ENCODE peak calls at places on chromosomes 16 and 17, in seven cellular contexts. X, N, C, T, I, B and K are unnamed samples. For H3K4me1 and H3K36me3, the result is how much of the 10 kb centered on the place peaks cover.

GRCh38 chr17:73323622-73324455 is 12.0 kb upstream of the CDC42EP4 start:
- DNase-seq in I (peak), B (no peak), T (no peak), X (no peak), N (peak), C (peak), K (no peak)

GRCh38 chr17:74742153-74742515 is 5.1 kb downstream of the RAB37 start:
- DNase-seq in T (no peak), N (no peak), B (no peak), I (no peak), C (peak), X (no peak), K (no peak)

GRCh38 chr16:53768593-53768992 is 64.6 kb downstream of the FTO start:
- DNase-seq in N (no peak), X (peak), T (no peak), C (peak), I (no peak), B (no peak), K (no peak)

GRCh38 chr17:6536053-6536452 is 20.3 kb downstream of the PITPNM3 start:
- DNase-seq in X (no peak), I (no peak), B (no peak), N (no peak), T (no peak), C (no peak), K (no peak)

GRCh38 chr16:89855986-89856385 is 17.4 kb upstream of the TCF25 start:
- DNase-seq in T (no peak), I (no peak), X (no peak), N (no peak), B (no peak), C (no peak), K (no peak)

GRCh38 chr17:17180141-17180603 is 26.0 kb downstream of the PLD6 start:
- DNase-seq in T (no peak), X (no peak), I (no peak), B (no peak), N (no peak), C (no peak), K (peak)

GRCh38 chr17:29341726-29342125 is 47.8 kb upstream of the NUFIP2 start:
- DNase-seq in N (no peak), X (no peak), C (peak), I (no peak), B (no peak), T (no peak), K (no peak)

GRCh38 chr16:12410842-12411490 is 392.7 kb downstream of the CPPED1 start:
- DNase-seq in N (no peak), I (no peak), T (no peak), C (no peak), X (no peak), B (no peak), K (no peak)

GRCh38 chr16:56303066-56303705 is 111.9 kb downstream of the GNAO1 start:
- DNase-seq in X (no peak), B (no peak), N (no peak), C (no peak), T (no peak), I (no peak), K (no peak)

GRCh38 chr17:44039829-44040635 is 25.3 kb upstream of the TMEM101 start:
- DNase-seq in N (no peak), X (no peak), I (no peak), C (peak), T (no peak), B (no peak), K (no peak)

GRCh38 chr16:55809851-55810250 is 23.0 kb downstream of the CES1 start:
- DNase-seq in X (no peak), B (no peak), C (no peak), N (no peak), T (no peak), I (no peak), K (no peak)

GRCh38 chr17:48002920-48003685 is 32.2 kb downstream of the CDK5RAP3 start:
- DNase-seq in C (no peak), B (peak), N (no peak), I (peak), T (no peak), X (no peak), K (no peak)

GRCh38 chr16:82684246-82684645 is 57.5 kb downstream of the CDH13 start:
- DNase-seq in X (no peak), T (no peak), B (no peak), I (no peak), C (peak), N (no peak), K (no peak)

GRCh38 chr16:704552-705380 is 835 bp downstream of the FBXL16 start:
- DNase-seq in I (peak), T (no peak), N (no peak), B (peak), C (no peak), X (no peak), K (no peak)

GRCh38 chr16:54080524-54081008 is 206.0 kb downstream of the IRX3 start:
- DNase-seq in B (no peak), T (no peak), X (no peak), N (no peak), C (peak), I (no peak), K (no peak)

GRCh38 chr17:74089869-74090464 is 113.5 kb upstream of the RPL38 start:
- DNase-seq in N (peak), X (peak), C (no peak), T (no peak), B (peak), I (peak), K (no peak)

GRCh38 chr17:49691086-49691676 is 13.3 kb upstream of the SPOP start:
- DNase-seq in C (no peak), T (no peak), X (no peak), I (no peak), B (no peak), N (no peak), K (peak)

GRCh38 chr16:55261301-55261700 is 62.7 kb upstream of the IRX6 start:
- DNase-seq in I (no peak), B (no peak), X (no peak), C (no peak), T (no peak), N (no peak), K (no peak)

GRCh38 chr17:64608571-64608981 is 53.5 kb downstream of the SMURF2 start:
- DNase-seq in T (no peak), B (no peak), C (peak), X (no peak), I (no peak), N (no peak), K (no peak)

GRCh38 chr17:60840456-60840855 is 162.8 kb downstream of the BCAS3 start:
- DNase-seq in N (no peak), X (no peak), I (no peak), C (peak), B (no peak), T (no peak), K (no peak)

GRCh38 chr16:10883004-10883403 is 6.0 kb downstream of the CIITA start:
- DNase-seq in X (peak), T (no peak), I (no peak), N (no peak), C (no peak), B (no peak), K (no peak)

GRCh38 chr17:50177983-50178834 is 12.4 kb downstream of the SGCA start:
- DNase-seq in T (peak), C (peak), N (peak), X (peak), B (peak), I (peak), K (peak)

GRCh38 chr17:181213-182163 is at the start of gene DOC2B:
- DNase-seq in B (peak), N (peak), X (peak), C (peak), T (no peak), I (peak), K (peak)

GRCh38 chr16:77971306-77972131 is 50.8 kb upstream of the CLEC3A start:
- DNase-seq in I (peak), N (peak), T (peak), B (peak), X (peak), C (peak), K (peak)

GRCh38 chr16:48340054-48340453 is 45.2 kb downstream of the SIAH1 start:
- DNase-seq in N (no peak), C (no peak), T (no peak), X (no peak), I (no peak), B (no peak), K (no peak)

GRCh38 chr17:2002767-2003329 is 22.3 kb downstream of the RTN4RL1 start:
- DNase-seq in I (no peak), N (no peak), C (no peak), X (no peak), T (no peak), B (no peak), K (no peak)

GRCh38 chr16:86990451-86990850 is 326.7 kb downstream of the C16orf95 start:
- DNase-seq in I (no peak), X (no peak), B (no peak), T (no peak), C (no peak), N (no peak), K (no peak)

GRCh38 chr17:13600475-13601316 is 1.0 kb downstream of the HS3ST3A1 start:
- DNase-seq in I (peak), C (peak), B (peak), N (peak), T (no peak), X (no peak), K (peak)

GRCh38 chr17:6936370-6937028 is 59.4 kb upstream of the ALOX12 start:
- DNase-seq in I (peak), X (no peak), C (peak), N (no peak), T (peak), B (no peak), K (no peak)

DNA sequence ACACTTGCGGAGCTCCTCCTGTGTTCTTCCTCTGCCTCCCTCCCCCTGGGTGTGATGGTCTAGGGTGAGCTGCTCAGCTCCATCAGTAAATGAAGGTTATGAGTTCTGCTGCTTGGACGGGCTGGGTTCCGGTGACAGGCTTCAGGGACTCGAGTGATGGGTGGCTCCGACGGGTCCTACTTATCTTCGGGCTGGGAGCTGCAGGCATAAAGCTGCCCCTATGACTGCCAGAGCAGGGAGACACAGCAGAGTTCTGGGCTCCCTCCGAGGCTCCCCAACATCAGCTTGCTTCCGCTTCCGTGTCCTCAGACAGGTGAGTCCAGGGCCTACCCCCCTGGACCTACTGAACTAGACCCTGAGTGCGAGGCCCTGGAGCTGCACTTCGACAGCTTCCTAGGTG is 11.3 kb upstream of the MLKL start:
- DNase-seq in N (no peak), X (no peak), C (no peak), T (no peak), I (no peak), B (no peak), K (no peak)
- H3K4me1 ChIP-seq in N (under half), X (under half), C (under half), T (under half), I (under half), B (under half), K (under half)

GRCh38 chr17:59219370-59219769 is 941 bp upstream of the GDPD1 start:
- DNase-seq in I (no peak), B (no peak), X (no peak), C (no peak), N (no peak), T (no peak), K (no peak)

GRCh38 chr17:59220328-59221158 is at the start of gene GDPD1:
- DNase-seq in X (peak), I (peak), B (peak), C (peak), N (peak), T (peak), K (peak)

GRCh38 chr17:59221159-59221847 is 992 bp downstream of the GDPD1 start:
- DNase-seq in N (peak), C (no peak), I (peak), X (no peak), T (no peak), B (no peak), K (no peak)

GRCh38 chr17:59223813-59224212 is 3.5 kb downstream of the GDPD1 start:
- DNase-seq in B (no peak), C (no peak), I (no peak), N (no peak), T (no peak), X (no peak), K (no peak)

GRCh38 chr17:59219992-59220327 is 351 bp upstream of the GDPD1 start:
- DNase-seq in X (no peak), C (no peak), B (peak), N (no peak), T (no peak), I (no peak), K (no peak)
- H3K4me3 ChIP-seq in X (peak), C (peak), B (peak), N (peak), T (peak), I (peak), K (peak)

DNA sequence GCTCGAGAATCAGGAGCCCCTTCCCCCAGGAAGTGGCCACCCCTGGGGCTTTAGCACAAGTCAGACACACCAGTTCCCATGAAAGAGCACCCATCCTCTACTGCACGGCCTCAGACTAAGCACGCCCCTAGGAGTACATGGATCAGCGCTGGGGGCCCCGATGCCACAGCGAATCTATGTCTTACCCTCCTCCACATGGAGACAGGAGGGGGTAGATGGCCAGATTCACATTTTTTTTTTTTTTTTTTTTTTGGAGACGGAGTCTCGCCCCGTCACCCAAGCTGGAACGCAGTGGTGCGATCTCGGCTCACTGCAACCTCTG is 3.2 kb upstream of the EXOSC6 start:
- DNase-seq in B (no peak), C (no peak), I (no peak), N (no peak), T (no peak), X (no peak), K (no peak)
- H3K36me3 ChIP-seq in B (under half), C (half or more), I (under half), N (under half), T (under half), X (under half), K (half or more)

DNA sequence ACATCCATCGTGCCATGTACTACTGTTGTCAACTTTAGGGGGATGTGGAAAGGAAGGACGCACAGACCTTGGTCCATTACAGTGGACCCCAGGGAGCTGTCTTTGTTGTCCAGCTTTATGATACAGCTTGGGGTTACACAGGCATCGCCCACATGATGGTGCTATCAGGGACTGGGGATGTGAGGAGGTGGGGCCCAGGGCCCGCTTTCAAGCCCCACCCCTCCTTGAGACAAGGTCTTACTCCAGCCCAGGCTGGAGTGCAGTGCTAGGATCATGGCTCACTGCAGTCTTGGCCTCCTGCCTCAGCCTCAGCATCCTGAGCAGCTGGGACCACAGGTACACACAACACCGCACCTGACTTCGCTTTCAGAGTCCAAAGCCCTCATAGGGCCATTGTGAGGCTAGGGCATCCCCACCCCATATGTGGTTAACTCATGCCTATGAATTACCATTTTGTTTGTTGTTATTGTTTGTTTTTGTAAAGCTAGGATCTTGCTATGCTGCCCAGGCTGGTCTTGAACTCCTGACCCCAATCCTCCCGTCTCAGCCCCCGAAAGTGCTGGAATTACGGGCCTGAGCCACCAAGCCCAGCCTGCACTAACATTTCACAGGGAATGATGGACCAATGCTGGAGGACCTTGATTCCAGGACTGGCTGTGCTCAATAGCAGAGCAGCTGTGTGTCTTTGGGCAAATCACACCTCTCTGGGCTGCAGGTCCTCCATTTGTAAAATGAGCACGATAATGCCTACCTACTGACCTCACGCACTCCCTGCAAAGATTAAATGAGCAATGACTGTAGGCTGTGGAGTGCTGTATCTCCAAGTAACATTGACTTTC is 17.2 kb downstream of the ST3GAL2 start:
- DNase-seq in N (no peak), B (no peak), T (no peak), C (no peak), I (no peak), X (no peak), K (no peak)
- H3K4me1 ChIP-seq in N (under half), B (under half), T (under half), C (under half), I (under half), X (under half), K (half or more)